ENCODE peak calls at places on chromosomes 5 and 9, in nine cellular contexts. J, O, X, Z, L, A, H, M and K are unnamed samples.

GRCh38 chr9:135137398-135137832 is 49.9 kb downstream of the OLFM1 start:
- DNase-seq in H (no peak), M (no peak), L (no peak), J (peak; percentile 83), A (no peak), X (no peak), Z (peak; percentile 58), O (no peak), K (peak; percentile 44)

GRCh38 chr5:166720026-166720425 is 1571.4 kb upstream of the WWC1 start:
- DNase-seq in J (no peak), H (no peak), A (no peak), M (no peak), O (no peak), Z (no peak), X (no peak), L (no peak), K (no peak)

GRCh38 chr9:82621446-82621845 is 441.5 kb downstream of the RASEF start:
- DNase-seq in L (no peak), H (no peak), J (no peak), A (no peak), X (no peak), Z (no peak), M (no peak), O (no peak), K (no peak)

GRCh38 chr9:78644359-78644758 is 347.4 kb downstream of the PSAT1 start:
- DNase-seq in H (no peak), M (no peak), X (no peak), J (no peak), Z (no peak), O (no peak), A (no peak), L (no peak), K (no peak)

GRCh38 chr5:79200573-79201183 is 35.3 kb upstream of the JMY start:
- DNase-seq in M (no peak), L (peak; percentile 24), J (no peak), X (peak; percentile 56), H (no peak), A (peak; percentile 11), Z (peak; percentile 6), O (no peak), K (no peak)

GRCh38 chr9:70506159-70506558 is 91.7 kb upstream of the KLF9 start:
- DNase-seq in X (no peak), A (no peak), O (no peak), H (no peak), Z (no peak), J (no peak), M (no peak), L (no peak), K (no peak)

GRCh38 chr5:58080573-58080972 is 379.3 kb downstream of the PLK2 start:
- DNase-seq in Z (no peak), J (no peak), M (no peak), L (no peak), A (no peak), H (no peak), X (no peak), O (no peak), K (no peak)

GRCh38 chr9:114247086-114247485 is 75.8 kb upstream of the ORM1 start:
- DNase-seq in L (no peak), X (no peak), M (no peak), J (no peak), O (no peak), A (no peak), Z (no peak), H (no peak), K (no peak)

GRCh38 chr9:137982132-137982666 is 104.6 kb downstream of the CACNA1B start:
- DNase-seq in H (no peak), M (no peak), A (no peak), L (no peak), J (no peak), X (no peak), Z (no peak), O (no peak), K (no peak)

GRCh38 chr5:80216096-80216495 is 39.8 kb downstream of the SERINC5 start:
- DNase-seq in A (no peak), J (no peak), L (no peak), Z (peak; percentile 25), O (no peak), X (no peak), H (no peak), M (no peak), K (no peak)
- H3K27ac ChIP-seq in A (peak overlapping the region; percentile 8), J (no peak overlapping the region), L (no peak overlapping the region), Z (peak overlapping the region; percentile 46), O (no peak overlapping the region), X (no peak overlapping the region), H (no peak overlapping the region), M (peak overlapping the region; percentile 26), K (peak overlapping the region; percentile 71)

GRCh38 chr9:121596515-121596914 is 54.9 kb upstream of the DAB2IP start:
- DNase-seq in O (no peak), M (no peak), Z (no peak), A (no peak), X (no peak), H (no peak), J (no peak), L (no peak), K (no peak)

GRCh38 chr9:121597693-121598166 is 53.7 kb upstream of the DAB2IP start:
- DNase-seq in M (no peak), O (no peak), X (no peak), J (no peak), A (no peak), Z (no peak), H (no peak), L (no peak), K (no peak)

GRCh38 chr9:121599872-121600585 is 51.4 kb upstream of the DAB2IP start:
- DNase-seq in H (no peak), X (peak; percentile 48), Z (peak; percentile 35), L (no peak), A (no peak), M (peak; percentile 15), O (no peak), J (peak; percentile 70), K (no peak)

GRCh38 chr9:121599186-121599871 is 52.1 kb upstream of the DAB2IP start:
- DNase-seq in J (peak; percentile 95), L (no peak), O (peak; percentile 80), X (peak; percentile 84), H (peak; percentile 67), Z (peak; percentile 98), A (peak; percentile 89), M (peak; percentile 82), K (peak; percentile 83)

GRCh38 chr9:121598167-121599000 is 53.0 kb upstream of the DAB2IP start:
- DNase-seq in J (peak; percentile 97), L (no peak), M (peak; percentile 91), X (no peak), O (peak; percentile 85), A (peak; percentile 93), Z (peak; percentile 98), H (peak; percentile 38), K (peak; percentile 93)
- TF ChIP-seq CTCF in J (peak; percentile 70), L (no peak), M (peak; percentile 81), X (no peak), O (peak; percentile 37), A (peak; percentile 52), Z (peak; percentile 25), H (peak; percentile 28), K (peak; percentile 39)

DNA sequence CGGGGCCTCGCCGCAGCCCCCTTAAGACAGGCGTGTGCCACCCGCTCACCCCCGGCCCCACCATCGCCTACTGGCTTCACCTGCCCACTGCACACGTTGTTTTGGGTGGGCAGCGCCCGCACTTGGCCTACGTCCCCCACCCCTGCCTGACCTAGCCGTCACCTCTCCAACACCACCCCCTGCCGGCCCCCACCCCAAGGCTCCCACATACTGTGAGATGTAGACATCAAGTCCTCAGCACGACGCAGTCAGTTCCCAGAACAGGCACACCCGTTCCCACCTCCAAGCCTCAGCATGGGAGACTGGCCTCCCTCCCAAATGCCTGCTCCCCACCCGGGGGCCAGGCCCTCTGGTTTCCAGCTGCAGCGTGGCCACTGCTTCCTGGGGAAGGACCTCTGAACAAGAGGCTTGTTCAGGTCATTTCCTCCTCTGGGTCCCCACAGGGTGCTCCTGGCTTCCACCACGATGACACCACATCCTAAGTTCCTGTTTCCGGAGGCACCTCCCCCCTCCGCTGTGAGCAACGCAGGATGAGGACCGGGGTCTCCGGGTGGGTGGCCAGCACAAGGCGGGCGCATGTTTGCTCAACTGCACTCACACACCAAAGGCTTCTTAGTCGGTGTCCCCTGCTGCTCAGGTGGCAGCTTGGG is 11.3 kb downstream of the DBN1 start:
- DNase-seq in L (no peak), H (no peak), J (no peak), M (no peak), A (no peak), O (no peak), X (no peak), Z (no peak), K (peak; percentile 69)
- H3K4me3 ChIP-seq in L (no peak overlapping the region), H (no peak overlapping the region), J (no peak overlapping the region), M (no peak overlapping the region), A (no peak overlapping the region), O (no peak overlapping the region), X (no peak overlapping the region), Z (no peak overlapping the region), K (no peak overlapping the region)

DNA sequence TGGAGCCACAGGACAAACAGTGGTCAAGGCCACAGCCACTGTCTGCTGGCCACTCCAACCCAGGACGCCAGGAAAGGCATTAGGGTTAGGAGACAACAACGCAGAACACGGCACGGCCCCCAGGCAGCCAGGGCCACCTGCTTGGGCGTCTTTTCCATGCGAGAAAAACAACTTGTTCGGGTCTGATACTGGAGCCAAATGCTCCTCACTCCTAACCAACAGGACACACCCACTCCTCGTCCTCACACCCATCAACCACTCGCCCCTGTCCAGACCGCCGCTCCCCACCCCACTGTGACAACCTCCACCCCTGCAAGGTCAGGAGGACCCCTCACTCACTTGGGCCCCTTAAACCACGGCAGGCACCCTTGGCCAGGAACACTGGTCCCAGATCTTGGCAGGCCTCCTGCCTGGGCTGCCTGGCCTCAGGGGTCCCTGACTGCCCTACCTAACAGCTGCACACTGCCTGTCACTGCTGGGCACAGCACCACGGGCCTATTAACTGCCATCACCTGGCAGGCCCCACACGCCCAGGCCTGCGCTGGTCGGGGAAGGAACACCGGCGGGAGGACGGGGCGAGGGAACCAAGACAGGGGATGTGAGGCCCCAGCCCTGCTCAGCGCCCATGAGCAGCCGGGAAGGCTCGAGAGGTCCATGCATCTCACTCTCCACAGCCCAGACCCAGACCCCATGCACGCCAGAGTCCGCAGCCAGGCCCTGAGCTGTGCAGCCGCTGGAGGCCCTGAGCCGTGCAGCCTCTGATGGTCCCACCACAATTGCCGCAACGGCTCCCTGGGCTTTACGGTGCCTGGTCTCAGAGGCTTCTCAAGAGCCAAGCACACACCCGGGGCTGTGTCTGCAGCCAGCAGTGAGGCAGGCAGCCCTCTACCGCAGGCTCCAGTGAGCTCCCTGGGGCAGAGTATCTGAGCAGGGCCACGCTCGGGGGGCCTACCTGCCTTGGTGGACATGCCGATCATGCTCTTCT is 13.8 kb downstream of the CLPTM1L start:
- DNase-seq in X (no peak), A (no peak), H (no peak), J (no peak), L (no peak), M (peak; percentile 28), O (no peak), Z (no peak), K (no peak)
- H3K27ac ChIP-seq in X (no peak overlapping the region), A (no peak overlapping the region), H (no peak overlapping the region), J (no peak overlapping the region), L (no peak overlapping the region), M (peak overlapping the region; percentile 26), O (no peak overlapping the region), Z (no peak overlapping the region), K (no peak overlapping the region)

DNA sequence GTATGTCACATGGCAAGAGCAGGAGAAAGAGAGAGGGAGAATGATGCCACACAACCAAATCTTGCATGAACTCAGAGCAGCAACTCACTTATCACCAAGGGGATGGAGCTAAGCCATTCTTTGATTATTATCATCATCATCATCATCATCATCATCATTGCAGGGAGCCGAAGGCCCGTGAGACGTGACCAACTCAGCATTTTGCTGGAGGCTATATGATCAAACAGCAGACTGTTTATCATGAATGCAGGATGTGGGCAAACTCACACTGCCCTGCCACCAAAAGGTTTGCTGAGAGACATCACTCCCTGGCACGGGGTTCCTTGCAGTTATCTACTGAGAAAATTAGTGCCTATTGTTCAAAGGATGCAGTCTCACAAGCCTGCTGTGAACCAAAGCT is 8.6 kb upstream of the ZNF169 start:
- DNase-seq in Z (no peak), A (no peak), M (no peak), X (no peak), O (no peak), J (peak; percentile 76), H (no peak), L (no peak), K (no peak)
- TF ChIP-seq CTCF in Z (no peak), A (no peak), M (no peak), X (no peak), O (no peak), J (no peak), H (no peak), L (no peak), K (no peak)